ENCODE peak calls at places on chromosomes 16 and 17, in ten cellular contexts. R is upper lobe of right lung; Q is mesothelial cell of epicardium; X is tibial nerve; N is CD4-positive, alpha-beta T cell; B is mucosa of descending colon; Z is AG04449; C is Peyer's patch; I is MM.1S; D is AG04450. P is an unnamed sample.

GRCh38 chr17:63967953-63968352 is 4.8 kb downstream of the SCN4A start:
- DNase-seq in R (no peak), X (no peak), D (no peak), C (no peak), N (no peak), B (no peak), Q (no peak), I (no peak), Z (no peak), P (no peak)

GRCh38 chr16:19573997-19574396 is 18.5 kb downstream of the VPS35L start:
- DNase-seq in D (no peak), Z (no peak), I (no peak), X (no peak), Q (no peak), B (no peak), C (no peak), R (no peak), N (no peak), P (no peak)

GRCh38 chr16:30700491-30700890 is 1.5 kb downstream of the SRCAP start:
- DNase-seq in I (no peak), N (no peak), R (no peak), Q (no peak), D (no peak), X (no peak), Z (no peak), B (no peak), C (no peak), P (no peak)

GRCh38 chr17:13337864-13338371 is 263.8 kb downstream of the HS3ST3A1 start:
- DNase-seq in R (no peak), N (no peak), Q (no peak), I (peak), X (peak), D (peak), Z (no peak), C (no peak), B (no peak), P (no peak)

GRCh38 chr17:38463451-38463858 is 35.2 kb downstream of the ARHGAP23 start:
- DNase-seq in C (no peak), I (no peak), N (no peak), R (no peak), Z (no peak), D (no peak), Q (no peak), B (no peak), X (no peak), P (no peak)

GRCh38 chr16:87108278-87108677 is 208.9 kb downstream of the C16orf95 start:
- DNase-seq in R (no peak), Q (no peak), X (no peak), I (no peak), D (no peak), B (no peak), N (no peak), C (no peak), Z (no peak), P (no peak)

GRCh38 chr17:13581925-13582324 is 19.8 kb downstream of the HS3ST3A1 start:
- DNase-seq in N (no peak), Z (no peak), C (no peak), R (no peak), I (no peak), D (no peak), B (no peak), Q (no peak), X (no peak), P (no peak)

GRCh38 chr16:80527297-80527696 is 13.5 kb upstream of the DYNLRB2 start:
- DNase-seq in B (no peak), N (peak), Q (no peak), Z (no peak), X (no peak), R (no peak), I (peak), D (no peak), C (peak), P (peak)

GRCh38 chr16:88469615-88470395 is 16.7 kb downstream of the ZFPM1 start:
- DNase-seq in D (no peak), Z (no peak), X (no peak), Q (no peak), R (no peak), C (peak), I (no peak), B (no peak), N (peak), P (no peak)

GRCh38 chr16:87585452-87586200 is 16.7 kb upstream of the JPH3 start:
- DNase-seq in N (no peak), D (no peak), Q (no peak), B (no peak), X (no peak), Z (no peak), I (no peak), C (no peak), R (no peak), P (no peak)

GRCh38 chr16:17590711-17591654 is 120.2 kb upstream of the XYLT1 start:
- DNase-seq in B (no peak), Q (no peak), I (no peak), N (peak), C (no peak), Z (no peak), R (no peak), D (no peak), X (no peak), P (no peak)

GRCh38 chr17:2192367-2193028 is 111.1 kb downstream of the SMG6 start:
- DNase-seq in Z (no peak), I (no peak), D (peak), N (peak), C (peak), R (no peak), X (no peak), B (no peak), Q (no peak), P (no peak)

GRCh38 chr17:51185763-51186332 is 19.6 kb downstream of the NME2 start:
- DNase-seq in C (no peak), N (no peak), I (no peak), R (peak), B (no peak), Q (no peak), D (no peak), Z (no peak), X (no peak), P (no peak)

GRCh38 chr16:477287-477686 is 50.2 kb upstream of the CAPN15 start:
- DNase-seq in Z (no peak), Q (no peak), B (no peak), N (no peak), D (no peak), I (no peak), R (no peak), C (no peak), X (no peak), P (no peak)

DNA sequence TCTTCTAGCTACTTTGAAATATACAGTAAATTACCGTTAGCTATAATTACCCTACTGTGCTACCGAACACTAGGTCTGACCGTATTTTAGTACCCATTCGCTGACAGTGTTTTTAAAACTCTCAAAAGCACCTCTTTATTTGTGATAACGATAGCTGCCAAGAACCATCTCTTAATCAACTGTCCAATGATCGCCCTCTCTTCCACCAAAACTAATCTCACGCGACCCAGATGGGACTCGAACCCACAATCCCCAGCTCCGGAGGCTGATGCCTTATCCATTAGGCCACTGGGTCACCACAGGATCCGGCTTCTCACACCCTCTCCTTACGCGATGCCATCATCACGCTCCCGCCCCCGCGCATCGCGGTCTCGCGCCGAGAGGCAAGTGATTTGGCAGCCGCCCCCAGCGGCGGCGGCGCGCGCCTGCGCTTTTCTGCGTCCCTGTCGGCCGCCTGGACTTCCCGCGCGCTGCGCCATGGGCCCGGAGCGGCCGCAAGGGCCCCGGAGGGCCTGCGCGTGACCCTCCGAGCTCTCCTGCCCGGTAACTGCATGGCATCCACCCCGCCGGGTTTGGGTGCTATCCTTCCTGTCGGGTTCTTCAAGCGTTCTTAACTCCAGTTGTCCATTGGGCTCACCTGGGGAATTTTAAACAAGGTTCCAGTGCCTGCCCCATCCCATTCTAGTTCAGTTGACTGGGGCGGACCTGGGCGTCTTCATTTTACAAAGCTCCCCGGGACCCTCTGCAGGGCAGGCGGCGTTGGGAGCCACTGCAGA is 15.7 kb upstream of the KPNA2 start:
- DNase-seq in Q (peak), C (peak), N (peak), D (peak), R (peak), I (peak), Z (peak), X (peak), B (peak), P (peak)
- TF ChIP-seq CTCF in Q (peak), C (peak), N (peak), D (peak), R (peak), I (peak), Z (peak), X (peak), B (peak), P (peak)

DNA sequence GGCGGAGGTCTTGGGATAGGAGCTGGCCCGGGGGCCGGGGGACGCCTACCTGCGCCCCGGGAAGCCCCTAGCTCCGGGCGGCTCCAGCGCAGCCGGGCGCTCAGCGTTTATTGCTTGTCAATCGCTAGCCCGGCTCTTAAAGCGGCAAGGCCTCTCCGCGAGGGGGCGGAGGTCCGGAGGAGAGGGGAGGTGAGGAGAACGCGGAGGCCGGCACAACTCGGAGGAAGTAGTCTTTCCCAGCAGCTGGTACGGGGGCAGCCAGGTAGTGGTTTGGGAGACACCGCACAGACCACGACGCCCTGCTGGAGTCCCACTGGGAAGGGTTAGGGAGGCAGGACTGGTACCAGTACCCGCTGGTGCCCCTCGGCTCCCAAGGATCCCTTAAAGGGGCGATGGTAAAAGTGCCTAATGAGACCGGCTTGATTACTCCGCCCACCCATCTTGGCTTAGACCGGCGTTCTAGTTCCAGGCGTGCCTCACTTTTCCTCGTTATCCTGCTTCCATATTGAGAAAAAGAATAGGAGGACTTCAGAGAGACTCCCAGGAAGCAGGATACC is at the start of gene MPP2:
- DNase-seq in R (peak), Q (peak), D (peak), I (no peak), B (peak), Z (no peak), C (peak), X (peak), N (peak), P (peak)
- TF ChIP-seq CTCF in R (no peak), Q (no peak), D (peak), I (no peak), B (no peak), Z (peak), C (peak), X (no peak), N (peak), P (peak)

DNA sequence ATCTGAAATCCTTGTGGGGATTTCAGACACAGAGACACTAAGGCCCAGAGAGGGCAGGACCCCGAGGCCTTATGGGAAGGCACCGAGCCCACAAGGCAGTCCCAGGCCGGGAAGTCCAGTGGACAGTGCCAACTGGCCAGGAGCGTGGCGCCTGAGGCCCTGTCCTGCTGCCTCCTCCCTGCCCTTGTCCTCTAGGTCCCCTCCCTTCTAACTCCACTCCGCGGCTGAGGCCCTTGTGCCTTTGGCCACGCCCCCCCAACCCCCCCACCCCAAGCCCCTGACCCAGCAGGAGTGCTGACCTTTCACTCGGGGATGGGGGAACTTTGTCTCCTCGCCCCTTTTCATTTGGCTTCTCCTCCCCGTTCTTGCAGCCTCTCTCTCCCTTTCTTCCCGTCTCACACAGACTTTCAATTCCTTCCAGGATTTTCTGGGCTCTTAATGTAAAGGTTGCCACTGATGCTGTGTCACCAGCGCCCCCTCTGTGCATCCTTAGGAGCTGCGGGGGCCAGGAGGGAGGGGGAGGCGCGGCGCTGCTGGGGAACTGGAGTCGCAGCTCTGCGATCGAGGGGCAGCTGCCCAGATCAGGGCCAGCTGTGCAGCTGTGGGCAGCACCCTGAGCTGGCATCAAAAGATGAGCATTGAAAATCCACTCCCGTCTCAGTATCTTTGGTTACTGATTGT is 29.1 kb downstream of the CRHR1 start:
- DNase-seq in Q (no peak), N (no peak), Z (no peak), B (no peak), I (no peak), X (no peak), C (no peak), D (no peak), R (no peak), P (peak)
- TF ChIP-seq CTCF in Q (peak), N (no peak), Z (peak), B (no peak), I (no peak), X (no peak), C (no peak), D (peak), R (no peak), P (peak)

GRCh38 chr17:10349403-10349802 is 23.4 kb downstream of the MYH13 start:
- DNase-seq in Z (no peak), Q (no peak), I (no peak), B (no peak), X (no peak), N (no peak), D (no peak), R (no peak), C (no peak), P (no peak)
- TF ChIP-seq CTCF in Z (peak), Q (no peak), I (no peak), B (no peak), X (no peak), N (no peak), D (no peak), R (peak), C (no peak), P (no peak)

GRCh38 chr17:58614854-58615409 is 76.9 kb downstream of the TEX14 start:
- DNase-seq in N (no peak), Z (no peak), R (no peak), Q (no peak), C (no peak), B (no peak), X (no peak), D (no peak), I (no peak), P (no peak)

GRCh38 chr17:58615768-58616659 is 75.8 kb downstream of the TEX14 start:
- DNase-seq in C (no peak), D (no peak), I (no peak), B (no peak), Z (no peak), R (no peak), Q (no peak), X (no peak), N (no peak), P (no peak)

GRCh38 chr17:58605986-58606385 is 85.9 kb downstream of the TEX14 start:
- DNase-seq in Z (no peak), I (no peak), N (no peak), D (no peak), B (no peak), X (no peak), C (no peak), Q (no peak), R (no peak), P (no peak)

GRCh38 chr17:58606934-58607333 is 84.9 kb downstream of the TEX14 start:
- DNase-seq in Z (no peak), B (no peak), D (no peak), X (no peak), N (no peak), I (no peak), C (no peak), Q (no peak), R (no peak), P (no peak)

GRCh38 chr17:58611331-58611730 is 80.5 kb downstream of the TEX14 start:
- DNase-seq in C (no peak), R (no peak), N (no peak), D (no peak), Q (no peak), B (no peak), Z (no peak), X (no peak), I (no peak), P (no peak)
- TF ChIP-seq CTCF in C (no peak), R (no peak), N (no peak), D (no peak), Q (no peak), B (no peak), Z (no peak), X (no peak), I (no peak), P (no peak)

DNA sequence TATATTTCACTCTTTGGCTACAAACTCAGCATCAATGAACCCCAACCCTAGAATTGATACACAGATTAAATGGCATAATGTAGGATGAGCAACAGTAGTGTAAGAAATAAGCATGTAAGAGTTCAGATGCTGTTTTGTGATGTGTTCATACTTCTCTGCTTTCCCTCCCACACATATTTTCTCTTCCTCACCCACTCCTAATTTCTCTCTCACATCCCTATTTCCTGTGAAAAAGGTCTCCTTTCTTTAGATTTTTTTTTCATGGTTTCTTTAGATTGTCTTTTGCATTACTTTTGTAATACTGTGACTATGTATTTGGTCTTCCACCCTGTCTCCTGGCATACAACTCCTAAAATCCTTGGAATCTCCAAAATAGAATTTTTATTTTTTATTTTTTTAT is 21.7 kb downstream of the CREBBP start:
- DNase-seq in D (no peak), Q (no peak), R (no peak), I (no peak), Z (no peak), C (no peak), N (no peak), X (no peak), B (no peak), P (no peak)
- TF ChIP-seq CTCF in D (no peak), Q (no peak), R (no peak), I (no peak), Z (no peak), C (no peak), N (no peak), X (no peak), B (no peak), P (no peak)

GRCh38 chr17:55672585-55673501 is 49.8 kb downstream of the TMEM100 start:
- DNase-seq in D (no peak), Q (no peak), R (no peak), C (no peak), Z (no peak), I (no peak), B (no peak), N (no peak), X (no peak), P (no peak)
- TF ChIP-seq CTCF in D (no peak), Q (no peak), R (no peak), C (no peak), Z (no peak), I (no peak), B (no peak), N (no peak), X (no peak), P (no peak)